ENCODE peak calls at places on chromosomes 5 and 9, in nine cellular contexts. Z, P, U, X, V, C, T, L and J are unnamed samples.

GRCh38 chr5:173573126-173573960 is 43.1 kb downstream of the BOD1 start:
- DNase-seq in Z (peak), P (peak), U (peak), X (peak), V (peak), C (peak), T (peak), L (peak), J (peak)

GRCh38 chr9:124852829-124853531 is at the start of gene WDR38:
- DNase-seq in Z (peak), P (peak), U (peak), X (peak), V (peak), C (peak), T (peak), L (peak), J (peak)

GRCh38 chr5:170809551-170809950 is 26.0 kb downstream of the GABRP start:
- DNase-seq in Z (no peak), P (peak), U (no peak), X (no peak), V (peak), C (peak), T (peak), L (no peak), J (no peak)

GRCh38 chr9:19998153-19998552 is 209.3 kb upstream of the SLC24A2 start:
- DNase-seq in Z (no peak), P (no peak), U (no peak), X (no peak), V (no peak), C (peak), T (no peak), L (no peak), J (no peak)

GRCh38 chr5:121199238-121199999 is 652.3 kb upstream of the FTMT start:
- DNase-seq in Z (no peak), P (no peak), U (no peak), X (peak), V (no peak), C (peak), T (peak), L (no peak), J (no peak)

GRCh38 chr9:76677481-76678055 is 86.7 kb upstream of the PCA3 start:
- DNase-seq in Z (no peak), P (no peak), U (no peak), X (peak), V (no peak), C (peak), T (peak), L (no peak), J (no peak)

GRCh38 chr5:105882956-105883481 is 1787.7 kb downstream of the EFNA5 start:
- DNase-seq in Z (no peak), P (no peak), U (peak), X (no peak), V (no peak), C (no peak), T (no peak), L (no peak), J (no peak)

GRCh38 chr5:142244440-142244839 is 80.4 kb downstream of the SPRY4 start:
- DNase-seq in Z (no peak), P (no peak), U (no peak), X (no peak), V (no peak), C (no peak), T (no peak), L (no peak), J (no peak)

GRCh38 chr9:84285381-84285780 is 55.2 kb downstream of the SLC28A3 start:
- DNase-seq in Z (no peak), P (no peak), U (no peak), X (no peak), V (no peak), C (no peak), T (no peak), L (no peak), J (no peak)

GRCh38 chr5:82642313-82642712 is 364.2 kb upstream of the RPS23 start:
- DNase-seq in Z (no peak), P (no peak), U (no peak), X (no peak), V (no peak), C (no peak), T (no peak), L (no peak), J (no peak)

GRCh38 chr5:14351845-14352712 is 208.9 kb downstream of the TRIO start:
- DNase-seq in Z (peak), P (peak), U (peak), X (peak), V (peak), C (peak), T (peak), L (no peak), J (peak)
- H3K27ac ChIP-seq in Z (no peak), P (no peak), U (no peak), X (no peak), V (no peak), C (no peak), T (no peak), L (no peak), J (no peak)

GRCh38 chr5:16522096-16522495 is 56.5 kb upstream of the ZNF622 start:
- DNase-seq in Z (no peak), P (no peak), U (no peak), X (no peak), V (no peak), C (no peak), T (no peak), L (no peak), J (no peak)
- H3K27ac ChIP-seq in Z (no peak), P (peak), U (no peak), X (peak), V (no peak), C (no peak), T (no peak), L (no peak), J (no peak)

GRCh38 chr9:87147803-87148202 is 200.5 kb upstream of the GAS1 start:
- DNase-seq in Z (no peak), P (no peak), U (no peak), X (peak), V (no peak), C (no peak), T (no peak), L (no peak), J (no peak)

GRCh38 chr9:87149794-87150193 is 202.5 kb upstream of the GAS1 start:
- DNase-seq in Z (no peak), P (no peak), U (no peak), X (no peak), V (no peak), C (peak), T (no peak), L (no peak), J (no peak)

GRCh38 chr9:87152206-87152605 is 204.9 kb upstream of the GAS1 start:
- DNase-seq in Z (no peak), P (no peak), U (no peak), X (no peak), V (no peak), C (no peak), T (peak), L (no peak), J (no peak)

DNA sequence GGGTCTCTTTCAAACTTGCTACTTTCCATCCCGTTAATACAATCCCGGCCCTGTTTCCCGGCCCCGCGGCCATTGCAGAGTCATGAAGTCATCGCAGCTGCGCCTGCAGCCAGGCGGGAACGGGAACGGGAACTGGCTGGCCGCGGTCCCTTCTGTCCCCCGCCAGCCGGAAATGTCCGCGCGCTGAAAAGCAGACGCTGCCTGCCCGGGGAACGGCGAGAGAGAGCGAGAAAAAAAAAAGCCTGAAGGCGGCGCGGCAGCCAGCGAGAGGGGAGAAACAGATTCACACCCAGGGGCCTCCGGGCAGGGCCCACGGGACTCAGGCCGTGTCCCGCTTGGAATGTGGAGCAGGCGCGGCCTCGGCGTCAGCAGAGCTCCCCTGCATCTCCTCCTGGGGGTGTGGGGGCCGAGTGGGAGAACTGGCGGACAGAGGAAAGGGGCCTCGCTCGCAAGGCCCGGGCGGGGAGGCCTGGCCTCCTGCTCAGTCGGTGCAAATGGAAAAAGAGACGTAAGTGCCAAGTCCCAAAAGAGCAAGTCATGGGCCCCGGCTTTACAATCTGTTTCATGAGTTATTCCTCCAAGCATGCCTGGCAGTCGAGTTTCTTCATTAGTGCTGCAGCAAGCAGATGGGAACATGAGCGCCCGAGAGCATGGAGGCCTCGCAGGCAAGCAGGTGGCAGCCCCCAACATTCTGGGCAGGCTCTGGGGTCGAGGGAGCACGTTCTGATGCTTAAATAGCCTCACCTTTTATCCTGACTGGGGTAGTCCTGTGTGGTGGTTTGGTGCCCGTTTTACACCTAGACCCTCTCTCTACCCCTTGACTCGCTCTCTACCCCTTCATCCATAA is 201.3 kb upstream of the GAS1 start:
- DNase-seq in Z (no peak), P (peak), U (peak), X (peak), V (no peak), C (peak), T (peak), L (peak), J (peak)
- H3K27ac ChIP-seq in Z (no peak), P (peak), U (peak), X (peak), V (peak), C (peak), T (peak), L (peak), J (peak)

GRCh38 chr9:70374962-70375618 is 39.4 kb downstream of the KLF9 start:
- DNase-seq in Z (no peak), P (no peak), U (no peak), X (peak), V (no peak), C (no peak), T (no peak), L (no peak), J (no peak)
- H3K27ac ChIP-seq in Z (no peak), P (peak), U (no peak), X (no peak), V (no peak), C (no peak), T (no peak), L (no peak), J (no peak)

GRCh38 chr9:91486699-91487497 is 63.3 kb upstream of the NFIL3 start:
- DNase-seq in Z (no peak), P (no peak), U (no peak), X (peak), V (no peak), C (peak), T (peak), L (no peak), J (no peak)
- H3K27ac ChIP-seq in Z (no peak), P (no peak), U (no peak), X (no peak), V (no peak), C (no peak), T (peak), L (peak), J (no peak)

GRCh38 chr5:124921694-124922093 is 175.3 kb upstream of the ZNF608 start:
- DNase-seq in Z (no peak), P (no peak), U (no peak), X (no peak), V (no peak), C (no peak), T (no peak), L (no peak), J (no peak)
- H3K27ac ChIP-seq in Z (no peak), P (no peak), U (no peak), X (no peak), V (no peak), C (no peak), T (no peak), L (no peak), J (peak)

DNA sequence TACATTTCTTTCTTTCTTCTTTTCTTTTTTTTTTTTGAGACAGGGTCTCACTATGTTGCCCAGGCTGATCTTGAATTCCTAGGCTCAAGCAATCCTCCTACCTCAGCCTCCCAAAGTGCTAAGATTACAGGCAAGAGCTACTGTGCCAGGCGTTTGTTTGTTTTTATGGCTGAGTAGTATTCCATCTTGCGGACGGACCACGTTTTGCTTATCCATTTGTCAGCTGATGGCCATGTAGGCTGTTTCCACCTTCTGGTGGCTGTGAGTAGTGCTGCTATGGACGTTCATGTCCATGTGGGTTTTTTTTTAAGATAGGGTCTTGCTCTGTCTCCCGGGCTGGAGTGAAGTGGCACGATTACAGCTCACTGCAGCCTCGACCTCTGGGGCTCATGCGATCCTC is 2.5 kb downstream of the DOK3 start:
- DNase-seq in Z (no peak), P (no peak), U (no peak), X (peak), V (no peak), C (no peak), T (peak), L (no peak), J (no peak)
- H3K27ac ChIP-seq in Z (no peak), P (no peak), U (no peak), X (no peak), V (no peak), C (no peak), T (no peak), L (no peak), J (no peak)